ENCODE peak calls at places on chromosomes 7 and 10, in eight cellular contexts. Q is astrocyte of the spinal cord; W is GM13977; C is stomach; O is lower leg skin; J is tibial artery; V is B cell; I is CD8-positive, alpha-beta T cell. H is an unnamed sample.

GRCh38 chr7:128031901-128032604 is 816 bp upstream of the LRRC4 start:
- DNase-seq in Q (peak), C (peak), V (peak), W (peak), J (no peak), I (peak), O (no peak), H (peak)

GRCh38 chr7:93430917-93431588 is 143.5 kb downstream of the CALCR start:
- DNase-seq in O (no peak), C (no peak), V (no peak), Q (no peak), W (no peak), J (no peak), I (peak), H (no peak)

GRCh38 chr10:23371073-23371472 is 26.5 kb upstream of the C10orf67 start:
- DNase-seq in W (no peak), V (no peak), J (no peak), O (no peak), Q (no peak), I (no peak), C (no peak), H (no peak)

GRCh38 chr7:33091111-33091531 is 18.1 kb downstream of the RP9 start:
- DNase-seq in V (no peak), Q (peak), O (no peak), J (no peak), W (no peak), I (no peak), C (no peak), H (no peak)

GRCh38 chr7:127815631-127816145 is 163.7 kb downstream of the SND1 start:
- DNase-seq in W (no peak), O (no peak), I (no peak), C (no peak), V (no peak), J (no peak), Q (no peak), H (no peak)

GRCh38 chr10:50885097-50885859 is at the start of gene A1CF:
- DNase-seq in C (no peak), Q (no peak), W (no peak), V (no peak), J (no peak), I (no peak), O (no peak), H (no peak)

GRCh38 chr10:86946215-86947170 is 10.9 kb downstream of the MMRN2 start:
- DNase-seq in J (peak), Q (no peak), O (no peak), V (no peak), C (peak), I (no peak), W (no peak), H (no peak)

GRCh38 chr10:116836087-116836486 is 13.2 kb upstream of the ENO4 start:
- DNase-seq in O (no peak), Q (no peak), I (no peak), J (no peak), W (no peak), V (no peak), C (no peak), H (no peak)

GRCh38 chr7:138186951-138187351 is 110.7 kb downstream of the AKR1D1 start:
- DNase-seq in V (no peak), J (no peak), W (no peak), Q (peak), I (no peak), O (no peak), C (no peak), H (no peak)

GRCh38 chr10:49331431-49331830 is 32.5 kb downstream of the C10orf71 start:
- DNase-seq in W (no peak), I (no peak), Q (no peak), J (no peak), V (no peak), C (no peak), O (no peak), H (no peak)

GRCh38 chr10:78181381-78182055 is 147.9 kb downstream of the RPS24 start:
- DNase-seq in I (no peak), Q (no peak), C (no peak), W (no peak), O (no peak), V (no peak), J (no peak), H (no peak)

GRCh38 chr10:93913706-93914105 is 19.9 kb downstream of the SLC35G1 start:
- DNase-seq in W (no peak), I (no peak), V (no peak), O (no peak), J (no peak), Q (no peak), C (no peak), H (no peak)

GRCh38 chr7:72490301-72490700 is 78.2 kb upstream of the CALN1 start:
- DNase-seq in I (no peak), J (no peak), O (no peak), W (no peak), Q (no peak), V (no peak), C (no peak), H (no peak)

GRCh38 chr7:90111-91063 is 102.0 kb upstream of the FAM20C start:
- DNase-seq in Q (peak), I (no peak), V (no peak), W (no peak), O (no peak), C (no peak), J (no peak), H (peak)

GRCh38 chr10:27536437-27536836 is 32.3 kb downstream of the RAB18 start:
- DNase-seq in V (no peak), Q (no peak), C (no peak), O (no peak), J (no peak), W (no peak), I (no peak), H (no peak)

GRCh38 chr7:4361774-4362173 is 320.3 kb upstream of the FOXK1 start:
- DNase-seq in I (no peak), C (no peak), V (no peak), O (no peak), J (no peak), W (no peak), Q (no peak), H (no peak)

GRCh38 chr7:18610331-18610948 is 114.9 kb downstream of the HDAC9 start:
- DNase-seq in C (no peak), Q (peak), J (no peak), O (no peak), W (peak), I (no peak), V (no peak), H (no peak)

GRCh38 chr7:21749318-21749717 is 196.4 kb downstream of the CDCA7L start:
- DNase-seq in O (no peak), C (no peak), I (no peak), V (no peak), W (no peak), Q (no peak), J (no peak), H (no peak)

GRCh38 chr7:94169682-94170081 is 165.5 kb upstream of the BET1 start:
- DNase-seq in C (no peak), V (no peak), I (no peak), Q (no peak), J (no peak), O (no peak), W (no peak), H (no peak)

GRCh38 chr7:70676243-70676642 is 455.7 kb upstream of the GALNT17 start:
- DNase-seq in O (no peak), C (no peak), I (no peak), J (no peak), Q (no peak), V (no peak), W (no peak), H (no peak)

GRCh38 chr7:32155712-32156111 is 85.5 kb upstream of the PDE1C start:
- DNase-seq in W (no peak), J (no peak), C (no peak), O (no peak), Q (no peak), I (no peak), V (no peak), H (no peak)

GRCh38 chr7:112546723-112547513 is 66.1 kb downstream of the LSMEM1 start:
- DNase-seq in V (no peak), Q (no peak), C (no peak), W (no peak), O (no peak), I (no peak), J (no peak), H (no peak)

GRCh38 chr10:97332586-97333350 is 1.8 kb downstream of the FRAT2 start:
- DNase-seq in C (peak), O (peak), W (no peak), Q (peak), I (no peak), J (peak), V (no peak), H (peak)

GRCh38 chr10:101759354-101760247 is 16.3 kb downstream of the FGF8 start:
- DNase-seq in C (no peak), Q (no peak), V (no peak), I (no peak), J (no peak), O (no peak), W (no peak), H (no peak)

GRCh38 chr10:44662002-44662401 is 249.1 kb upstream of the TMEM72 start:
- DNase-seq in Q (no peak), J (no peak), I (no peak), C (no peak), V (no peak), O (no peak), W (no peak), H (no peak)

GRCh38 chr7:106425017-106425719 is 140.4 kb upstream of the NAMPT start:
- DNase-seq in Q (peak), O (peak), V (peak), C (peak), I (no peak), W (peak), J (peak), H (peak)

GRCh38 chr7:105838273-105839141 is 37.9 kb downstream of the ATXN7L1 start:
- DNase-seq in Q (peak), V (no peak), J (no peak), C (peak), W (no peak), I (no peak), O (no peak), H (no peak)

GRCh38 chr7:123580406-123581161 is 21.0 kb upstream of the ASB15 start:
- DNase-seq in J (no peak), V (no peak), Q (peak), W (peak), O (no peak), I (no peak), C (no peak), H (no peak)

GRCh38 chr10:133465950-133466474 is 12.3 kb downstream of the SCART1 start:
- DNase-seq in V (no peak), J (no peak), I (no peak), Q (no peak), C (no peak), W (no peak), O (no peak), H (no peak)

GRCh38 chr10:99834410-99834809 is 52.0 kb downstream of the ABCC2 start:
- DNase-seq in W (no peak), C (no peak), I (no peak), J (no peak), O (no peak), V (no peak), Q (peak), H (peak)

GRCh38 chr7:80087051-80087767 is 47.4 kb upstream of the GNAI1 start:
- DNase-seq in W (no peak), C (no peak), O (no peak), J (no peak), I (no peak), V (no peak), Q (peak), H (no peak)

GRCh38 chr7:69787736-69788431 is 189.6 kb downstream of the AUTS2 start:
- DNase-seq in Q (no peak), W (no peak), V (no peak), J (no peak), O (no peak), C (no peak), I (no peak), H (no peak)

GRCh38 chr10:85849315-85849714 is 517.3 kb downstream of the GRID1 start:
- DNase-seq in V (no peak), I (no peak), W (no peak), Q (no peak), C (no peak), J (no peak), O (no peak), H (no peak)

GRCh38 chr10:58593008-58593407 is 80.3 kb downstream of the BICC1 start:
- DNase-seq in W (no peak), Q (no peak), C (no peak), O (no peak), I (no peak), J (peak), V (no peak), H (no peak)

GRCh38 chr7:30707391-30708351 is 25.4 kb upstream of the CRHR2 start:
- DNase-seq in C (no peak), O (no peak), Q (no peak), J (peak), I (no peak), V (no peak), W (no peak), H (no peak)

GRCh38 chr10:124056337-124056980 is 36.9 kb downstream of the CHST15 start:
- DNase-seq in V (no peak), Q (no peak), W (no peak), C (no peak), O (no peak), I (no peak), J (no peak), H (no peak)

GRCh38 chr10:79050896-79051555 is 17.7 kb upstream of the ZMIZ1 start:
- DNase-seq in C (no peak), O (no peak), I (no peak), Q (no peak), V (peak), W (no peak), J (peak), H (no peak)

GRCh38 chr10:78025685-78026364 is 3.5 kb downstream of the POLR3A start:
- DNase-seq in C (no peak), J (no peak), W (no peak), O (no peak), I (no peak), Q (peak), V (no peak), H (no peak)

DNA sequence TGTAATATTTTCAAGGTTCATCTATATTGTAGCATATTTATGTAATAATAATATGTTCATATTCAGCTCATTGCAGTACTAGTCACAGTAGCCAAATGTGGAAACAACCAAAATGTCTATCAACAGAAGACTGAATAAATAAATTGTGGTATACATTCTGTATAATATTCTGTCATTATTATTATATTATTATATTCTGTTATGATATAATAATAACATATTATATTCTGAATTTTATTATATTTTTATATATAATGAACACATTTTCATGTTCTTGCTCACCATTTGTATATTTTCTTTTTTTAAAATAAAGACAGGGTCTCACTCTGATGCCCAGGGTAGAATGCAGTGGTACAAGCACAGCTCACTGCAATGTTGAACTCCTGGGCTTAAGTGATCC is 91.2 kb upstream of the STARD3NL start:
- DNase-seq in W (no peak), O (no peak), I (no peak), Q (no peak), C (no peak), V (no peak), J (no peak), H (no peak)
- TF ChIP-seq CTCF in W (no peak), O (no peak), I (no peak), Q (no peak), C (no peak), V (no peak), J (no peak), H (no peak)

DNA sequence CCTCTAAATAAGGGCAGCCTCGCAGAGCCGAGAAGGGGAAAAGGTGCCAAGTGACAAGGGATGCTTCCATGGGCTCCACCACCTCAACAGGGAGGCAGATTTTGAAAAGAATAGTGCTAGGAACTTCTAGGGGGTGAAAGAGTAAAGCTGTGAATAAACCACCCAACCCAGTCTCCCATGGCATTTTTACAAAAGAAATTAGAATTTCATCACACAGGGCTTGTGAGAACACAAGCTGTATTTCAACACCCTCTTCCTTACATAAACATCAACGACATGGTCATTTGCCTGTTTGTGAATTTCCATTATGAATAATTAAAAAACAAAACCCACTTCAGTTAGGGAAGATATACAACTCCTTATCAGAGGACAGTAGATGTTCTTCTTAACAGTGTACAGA is 207.9 kb upstream of the MGMT start:
- DNase-seq in I (no peak), C (no peak), W (no peak), O (no peak), J (no peak), Q (no peak), V (no peak), H (no peak)
- TF ChIP-seq CTCF in I (no peak), C (no peak), W (no peak), O (no peak), J (no peak), Q (no peak), V (no peak), H (no peak)

GRCh38 chr10:84331091-84331490 is 2.7 kb downstream of the CCSER2 start:
- DNase-seq in O (no peak), V (no peak), C (no peak), I (no peak), W (no peak), J (no peak), Q (no peak), H (no peak)

GRCh38 chr10:84329986-84330651 is 1.7 kb downstream of the CCSER2 start:
- DNase-seq in Q (no peak), J (no peak), W (peak), C (no peak), O (no peak), V (no peak), I (peak), H (no peak)

GRCh38 chr10:84329094-84329611 is 764 bp downstream of the CCSER2 start:
- DNase-seq in W (peak), V (no peak), O (no peak), J (no peak), I (peak), C (no peak), Q (peak), H (no peak)

GRCh38 chr10:84333864-84334451 is 5.6 kb downstream of the CCSER2 start:
- DNase-seq in J (no peak), C (no peak), V (peak), O (no peak), I (peak), W (peak), Q (no peak), H (no peak)

DNA sequence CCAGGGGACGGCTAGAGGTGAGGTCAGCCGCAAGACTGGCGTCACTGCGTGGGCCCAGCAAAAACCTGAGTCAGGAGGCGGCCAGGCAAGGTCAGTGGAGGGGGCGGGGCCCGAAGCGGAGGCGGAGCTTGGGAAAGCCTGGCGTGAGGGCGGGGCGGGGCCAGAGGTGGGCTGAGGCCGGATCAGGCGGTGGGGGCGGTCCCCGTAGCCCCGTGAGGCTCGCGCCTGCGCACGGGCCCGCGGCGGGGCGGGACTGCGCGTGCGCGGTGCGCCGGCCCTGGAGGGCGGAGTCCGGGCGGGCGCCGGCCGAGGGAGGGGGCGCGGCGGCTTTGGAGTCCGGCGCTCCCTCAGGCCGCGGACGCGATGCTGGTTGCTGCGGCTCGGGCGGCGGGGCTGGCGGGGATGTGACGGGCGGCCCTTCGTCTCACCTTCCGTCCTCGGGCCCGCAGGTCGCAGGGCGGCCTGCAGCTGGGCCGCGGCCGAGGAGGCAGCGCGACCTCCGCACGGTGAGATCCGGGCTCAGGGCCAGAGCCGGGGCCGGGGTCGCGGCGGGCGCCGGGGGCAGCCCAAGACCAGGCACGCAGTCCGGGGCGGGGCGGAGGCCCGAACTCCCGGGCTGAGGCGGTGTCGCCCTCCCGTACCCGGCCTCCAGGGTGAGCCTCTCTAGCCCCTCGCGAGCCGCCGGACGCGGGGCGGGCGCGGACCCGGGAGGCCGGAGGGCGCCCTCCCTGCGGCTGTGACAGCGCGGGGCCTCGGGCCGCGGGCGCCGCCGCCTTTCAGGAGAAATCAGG is at the start of gene CCSER2:
- DNase-seq in J (peak), V (peak), O (peak), C (peak), I (peak), Q (peak), W (peak), H (peak)
- TF ChIP-seq CTCF in J (peak), V (peak), O (no peak), C (no peak), I (no peak), Q (no peak), W (peak), H (no peak)

GRCh38 chr10:13099144-13099665 is 758 bp upstream of the OPTN start:
- DNase-seq in W (peak), J (no peak), V (peak), C (no peak), O (peak), I (peak), Q (no peak), H (peak)
- TF ChIP-seq CTCF in W (peak), J (no peak), V (peak), C (peak), O (no peak), I (no peak), Q (peak), H (peak)

DNA sequence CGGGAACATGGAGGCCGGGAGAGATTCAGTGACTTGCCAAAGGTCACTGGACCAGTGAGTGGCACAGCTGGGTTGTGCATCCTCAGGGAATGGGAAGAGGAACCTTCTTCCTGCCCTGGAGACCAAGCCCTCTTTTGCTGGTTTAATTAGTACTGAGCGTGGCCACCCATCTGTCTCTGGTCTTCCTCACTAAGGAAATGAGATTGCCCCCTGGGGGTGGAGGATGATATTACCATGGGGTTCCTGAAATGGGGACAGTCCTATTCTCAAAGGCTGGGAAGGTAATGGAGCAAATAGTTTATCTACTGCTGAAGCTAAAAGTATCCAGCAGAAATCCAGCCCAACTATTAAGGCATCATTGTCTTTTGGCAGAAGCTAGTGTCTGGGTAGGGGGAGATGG is 98.6 kb upstream of the FGFR2 start:
- DNase-seq in V (no peak), C (peak), O (no peak), J (peak), I (no peak), W (no peak), Q (no peak), H (no peak)
- TF ChIP-seq CTCF in V (peak), C (peak), O (no peak), J (peak), I (no peak), W (peak), Q (peak), H (no peak)

DNA sequence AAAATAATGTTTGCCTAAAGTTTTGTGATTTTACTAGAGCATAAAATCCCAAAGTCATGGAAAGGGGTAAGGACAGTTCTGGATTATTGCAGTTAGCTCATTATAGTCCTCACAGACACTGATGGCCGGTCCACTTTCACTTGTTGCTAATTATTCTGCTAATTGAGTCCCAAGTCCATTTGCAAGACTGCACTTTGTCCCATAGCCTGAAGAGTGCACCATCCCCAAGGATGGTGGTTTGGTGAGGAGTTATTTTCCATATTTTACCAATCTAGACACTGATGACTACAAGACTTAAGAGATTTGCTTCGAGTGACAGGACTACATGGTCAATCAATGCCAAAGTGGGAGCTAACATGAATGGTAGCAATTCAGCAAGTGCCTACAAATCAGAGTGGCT is 181.8 kb upstream of the CACNA2D1 start:
- DNase-seq in Q (no peak), I (no peak), O (no peak), J (no peak), V (no peak), C (no peak), W (no peak), H (no peak)
- TF ChIP-seq CTCF in Q (no peak), I (no peak), O (no peak), J (no peak), V (no peak), C (no peak), W (no peak), H (no peak)